ENCODE peak calls at places on chromosomes 3 and 15, in seven cellular contexts. F is GM12891, L is GM12878, V is GM12892, Q is K562, N is HepG2, H is H1. Y is an unnamed sample.

GRCh38 chr3:16137044-16137443 is 37.4 kb upstream of the GALNT15 start:
- DNase-seq in F (no peak), L (no peak), V (no peak), Q (no peak), N (no peak), H (no peak), Y (no peak)

GRCh38 chr3:58630081-58630709 is 36.4 kb downstream of the FAM3D start:
- DNase-seq in F (peak), L (no peak), V (peak), Q (peak), N (peak), H (peak), Y (peak)

GRCh38 chr15:59284768-59285368 is 78.2 kb downstream of the LDHAL6B start:
- DNase-seq in F (no peak), L (no peak), V (no peak), Q (no peak), N (no peak), H (no peak), Y (no peak)

GRCh38 chr3:172106989-172107388 is 67.6 kb downstream of the FNDC3B start:
- DNase-seq in F (no peak), L (peak), V (no peak), Q (no peak), N (no peak), H (no peak), Y (no peak)

GRCh38 chr15:67067161-67067853 is 1.9 kb downstream of the SMAD3 start:
- DNase-seq in F (no peak), L (no peak), V (no peak), Q (no peak), N (no peak), H (no peak), Y (no peak)

GRCh38 chr15:38688761-38689160 is 124.1 kb upstream of the RASGRP1 start:
- DNase-seq in F (no peak), L (no peak), V (no peak), Q (no peak), N (no peak), H (no peak), Y (no peak)

GRCh38 chr15:60125334-60125733 is 121.2 kb downstream of the FOXB1 start:
- DNase-seq in F (no peak), L (no peak), V (no peak), Q (no peak), N (no peak), H (no peak), Y (no peak)

GRCh38 chr15:80689716-80690115 is 5.4 kb upstream of the ABHD17C start:
- DNase-seq in F (no peak), L (no peak), V (no peak), Q (no peak), N (no peak), H (no peak), Y (no peak)

GRCh38 chr3:58082047-58082446 is 73.8 kb downstream of the FLNB start:
- DNase-seq in F (no peak), L (no peak), V (no peak), Q (peak), N (no peak), H (no peak), Y (no peak)

GRCh38 chr15:51874751-51875644 is 45.5 kb downstream of the TMOD3 start:
- DNase-seq in F (no peak), L (no peak), V (no peak), Q (peak), N (peak), H (no peak), Y (no peak)

GRCh38 chr3:29533992-29534391 is 253.1 kb downstream of the RBMS3 start:
- DNase-seq in F (no peak), L (no peak), V (no peak), Q (no peak), N (no peak), H (no peak), Y (no peak)

GRCh38 chr3:72848703-72849081 is 447 bp upstream of the SHQ1 start:
- DNase-seq in F (peak), L (peak), V (no peak), Q (no peak), N (no peak), H (no peak), Y (no peak)

GRCh38 chr3:189393598-189393997 is 221.8 kb downstream of the TPRG1 start:
- DNase-seq in F (no peak), L (no peak), V (no peak), Q (no peak), N (no peak), H (no peak), Y (no peak)

GRCh38 chr3:195237981-195238625 is 32.9 kb downstream of the XXYLT1 start:
- DNase-seq in F (no peak), L (no peak), V (no peak), Q (no peak), N (no peak), H (peak), Y (no peak)

GRCh38 chr3:9068044-9068443 is 104.8 kb upstream of the RAD18 start:
- DNase-seq in F (no peak), L (no peak), V (no peak), Q (no peak), N (no peak), H (no peak), Y (no peak)

GRCh38 chr15:62067448-62068044 is 769 bp downstream of the C2CD4A start:
- DNase-seq in F (peak), L (no peak), V (peak), Q (no peak), N (no peak), H (peak), Y (peak)

GRCh38 chr3:138442433-138442832 is 8.0 kb downstream of the ESYT3 start:
- DNase-seq in F (no peak), L (no peak), V (no peak), Q (peak), N (peak), H (no peak), Y (no peak)

GRCh38 chr3:37024092-37024491 is 30.8 kb downstream of the MLH1 start:
- DNase-seq in F (no peak), L (no peak), V (no peak), Q (peak), N (no peak), H (no peak), Y (peak)

GRCh38 chr3:65277788-65278187 is 590.0 kb upstream of the ADAMTS9 start:
- DNase-seq in F (no peak), L (no peak), V (no peak), Q (no peak), N (no peak), H (no peak), Y (no peak)

GRCh38 chr3:71896751-71897150 is 111.8 kb upstream of the PROK2 start:
- DNase-seq in F (no peak), L (no peak), V (no peak), Q (no peak), N (no peak), H (no peak), Y (no peak)

GRCh38 chr15:31023841-31024240 is 32.4 kb upstream of the MTMR10 start:
- DNase-seq in F (no peak), L (no peak), V (no peak), Q (no peak), N (no peak), H (no peak), Y (no peak)

GRCh38 chr15:99249270-99249817 is at the start of gene TTC23:
- DNase-seq in F (no peak), L (no peak), V (no peak), Q (no peak), N (peak), H (peak), Y (no peak)

DNA sequence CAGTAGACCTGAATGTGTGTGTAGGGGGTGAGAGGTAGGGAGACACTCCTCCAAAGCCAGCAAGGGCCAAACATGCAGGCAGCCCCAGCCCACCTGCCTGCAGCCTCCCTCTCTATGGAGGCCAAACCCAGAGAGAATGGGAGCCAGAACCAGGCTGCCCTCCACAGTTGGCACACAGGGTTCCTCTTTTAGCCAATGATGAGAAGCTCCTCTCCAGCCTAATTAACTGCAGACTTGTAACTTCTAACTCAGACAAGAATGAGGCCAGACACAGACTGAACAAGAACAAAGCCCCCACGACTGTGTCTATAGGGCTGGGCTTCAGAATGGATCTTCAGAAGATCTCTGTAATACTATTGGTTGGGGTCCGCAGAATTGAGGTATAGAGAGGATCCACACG is 12.3 kb upstream of the TLE3 start:
- DNase-seq in F (no peak), L (no peak), V (no peak), Q (no peak), N (no peak), H (no peak), Y (no peak)
- TF ChIP-seq TAF1 in F (no peak), L (no peak), V (no peak), Q (no peak), N (no peak), H (no peak), Y (no peak)

DNA sequence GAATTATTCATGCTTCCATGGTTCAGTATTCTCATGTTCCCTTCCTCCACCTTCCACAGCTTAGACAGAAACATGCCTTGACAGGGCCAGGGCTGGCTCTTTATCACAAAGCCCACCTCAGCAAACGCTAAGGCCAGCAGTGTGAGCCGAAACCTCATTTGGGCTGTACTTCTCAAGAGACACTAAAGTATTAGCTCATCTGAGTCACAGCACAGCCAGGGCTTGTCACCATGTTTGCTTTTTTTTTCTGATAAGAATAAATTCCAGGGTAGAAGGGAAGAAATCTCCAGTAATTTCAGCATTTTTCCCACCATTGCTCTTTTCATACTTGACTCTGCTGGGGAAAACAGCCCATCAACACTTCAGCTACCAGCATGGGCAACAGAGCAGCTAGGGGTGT is 95.4 kb downstream of the MYLK start:
- DNase-seq in F (no peak), L (no peak), V (no peak), Q (no peak), N (no peak), H (no peak), Y (no peak)
- TF ChIP-seq TAF1 in F (no peak), L (no peak), V (no peak), Q (no peak), N (no peak), H (no peak), Y (no peak)

DNA sequence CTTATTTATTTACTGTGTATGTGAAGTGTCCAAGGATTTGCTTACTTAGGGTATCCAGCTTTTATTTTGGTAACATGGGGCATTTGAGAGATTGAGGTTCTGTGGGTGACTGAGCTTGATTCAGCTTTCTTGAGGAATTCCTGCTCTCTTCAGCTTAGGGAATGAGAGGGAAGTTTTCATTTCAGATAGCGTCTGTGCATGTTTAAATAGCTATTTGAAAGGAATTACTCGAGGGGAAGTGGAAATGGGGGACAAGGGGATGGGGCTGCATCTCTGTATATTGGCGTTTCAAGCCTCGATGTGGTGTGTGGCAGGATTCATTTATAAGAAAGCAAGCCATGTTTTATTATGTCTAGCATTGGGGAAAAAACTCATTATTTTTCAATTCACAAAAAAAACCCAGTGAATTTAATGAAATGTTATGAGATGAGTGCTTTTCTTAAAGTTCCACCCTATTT is 1.0 kb downstream of the ATP2C1 start:
- DNase-seq in F (no peak), L (no peak), V (no peak), Q (no peak), N (no peak), H (no peak), Y (no peak)
- TF ChIP-seq TAF1 in F (no peak), L (no peak), V (no peak), Q (no peak), N (no peak), H (no peak), Y (no peak)

GRCh38 chr15:65952425-65953053 is 83.2 kb downstream of the RAB11A start:
- DNase-seq in F (no peak), L (no peak), V (no peak), Q (peak), N (peak), H (peak), Y (no peak)
- TF ChIP-seq TAF1 in F (no peak), L (no peak), V (no peak), Q (no peak), N (no peak), H (no peak), Y (no peak)

DNA sequence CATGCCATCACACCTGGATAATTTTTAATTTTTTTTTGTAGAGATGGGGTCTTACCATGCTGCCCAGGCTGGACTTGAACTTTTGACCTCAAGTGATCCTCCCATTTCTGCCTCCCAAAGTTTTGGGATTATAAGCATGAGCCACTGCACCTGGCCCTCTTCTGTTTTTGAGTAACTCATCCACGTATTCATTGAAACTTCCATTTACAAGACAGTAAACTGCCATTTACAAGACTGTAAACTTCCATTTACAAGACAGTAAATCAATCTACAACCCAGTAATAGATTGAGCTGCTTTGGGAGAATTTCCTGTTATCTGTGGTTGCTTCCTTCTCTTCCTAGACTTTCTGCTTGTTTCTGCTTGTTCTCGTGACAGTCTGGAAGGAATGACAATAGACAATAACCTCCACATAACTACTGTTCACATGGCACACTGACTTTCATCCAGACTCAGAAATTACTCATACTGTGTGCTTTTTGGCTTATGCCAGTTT is 114.7 kb upstream of the CCNL1 start:
- DNase-seq in F (no peak), L (no peak), V (no peak), Q (no peak), N (no peak), H (no peak), Y (no peak)
- TF ChIP-seq TAF1 in F (no peak), L (no peak), V (no peak), Q (no peak), N (no peak), H (no peak), Y (no peak)

DNA sequence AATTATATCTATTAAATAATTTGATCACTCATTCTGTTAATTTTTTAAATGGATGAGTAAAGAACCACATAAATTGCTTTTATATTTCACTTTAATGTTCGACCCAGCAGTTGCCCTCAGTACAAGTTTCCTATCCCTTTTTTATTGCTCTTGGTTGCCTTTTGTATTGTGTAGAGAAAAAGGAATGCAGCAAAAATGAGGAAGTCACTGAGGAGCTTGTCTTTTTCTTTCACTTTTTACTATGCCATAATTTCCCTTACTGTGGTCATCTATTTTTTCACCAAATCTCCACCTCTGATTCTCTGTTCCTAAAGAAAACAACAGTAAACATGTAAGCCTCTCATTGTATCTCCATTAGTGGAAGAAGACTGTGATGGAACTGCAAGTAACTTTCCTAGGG is 122.7 kb downstream of the B3GALNT1 start:
- DNase-seq in F (no peak), L (no peak), V (no peak), Q (no peak), N (no peak), H (no peak), Y (no peak)
- TF ChIP-seq TAF1 in F (no peak), L (no peak), V (no peak), Q (no peak), N (no peak), H (no peak), Y (no peak)

GRCh38 chr3:152318512-152318911 is 49.8 kb downstream of the MBNL1 start:
- DNase-seq in F (no peak), L (no peak), V (no peak), Q (no peak), N (no peak), H (no peak), Y (no peak)
- TF ChIP-seq TAF1 in F (no peak), L (no peak), V (no peak), Q (no peak), N (no peak), H (no peak), Y (no peak)

DNA sequence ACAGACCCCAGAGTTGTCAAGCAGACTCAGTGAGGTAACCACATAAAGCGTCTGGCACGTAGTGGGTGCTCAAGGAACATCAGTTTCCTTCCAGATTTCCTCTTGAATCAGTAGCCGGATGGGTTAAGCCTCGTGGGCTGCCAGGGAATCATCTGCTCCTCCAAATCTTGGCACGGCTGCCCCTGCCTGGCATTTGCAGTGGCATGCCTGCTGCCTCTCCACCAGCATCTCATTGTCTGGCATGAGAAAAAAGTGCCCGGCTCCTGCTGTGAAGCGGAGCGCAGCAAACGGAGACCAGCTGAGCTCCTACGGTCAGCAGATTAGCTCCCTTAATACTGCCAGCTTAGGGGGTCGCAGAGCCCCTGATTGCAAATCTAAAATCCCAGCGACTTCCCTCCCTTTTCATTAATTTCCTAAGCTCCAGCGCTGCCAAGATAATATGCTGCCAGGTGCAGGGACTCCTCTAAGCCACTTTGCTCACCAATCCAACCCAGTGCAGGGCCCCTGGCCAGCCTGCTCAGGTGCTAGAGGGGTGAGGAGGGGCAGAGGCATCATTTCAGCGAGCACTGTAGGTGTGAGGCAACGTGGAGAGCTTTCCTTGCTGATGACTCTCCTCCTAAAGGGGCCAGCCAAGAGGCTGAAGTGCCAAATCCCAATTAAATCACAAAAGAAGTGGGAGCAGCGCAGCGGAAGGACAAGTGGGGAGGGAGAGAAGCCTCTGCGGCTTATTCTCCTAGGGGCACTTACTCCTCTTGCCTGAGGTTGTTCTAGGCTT is 49.6 kb upstream of the ST8SIA2 start:
- DNase-seq in F (no peak), L (no peak), V (no peak), Q (no peak), N (no peak), H (peak), Y (no peak)
- TF ChIP-seq TAF1 in F (no peak), L (no peak), V (no peak), Q (no peak), N (no peak), H (no peak), Y (no peak)

DNA sequence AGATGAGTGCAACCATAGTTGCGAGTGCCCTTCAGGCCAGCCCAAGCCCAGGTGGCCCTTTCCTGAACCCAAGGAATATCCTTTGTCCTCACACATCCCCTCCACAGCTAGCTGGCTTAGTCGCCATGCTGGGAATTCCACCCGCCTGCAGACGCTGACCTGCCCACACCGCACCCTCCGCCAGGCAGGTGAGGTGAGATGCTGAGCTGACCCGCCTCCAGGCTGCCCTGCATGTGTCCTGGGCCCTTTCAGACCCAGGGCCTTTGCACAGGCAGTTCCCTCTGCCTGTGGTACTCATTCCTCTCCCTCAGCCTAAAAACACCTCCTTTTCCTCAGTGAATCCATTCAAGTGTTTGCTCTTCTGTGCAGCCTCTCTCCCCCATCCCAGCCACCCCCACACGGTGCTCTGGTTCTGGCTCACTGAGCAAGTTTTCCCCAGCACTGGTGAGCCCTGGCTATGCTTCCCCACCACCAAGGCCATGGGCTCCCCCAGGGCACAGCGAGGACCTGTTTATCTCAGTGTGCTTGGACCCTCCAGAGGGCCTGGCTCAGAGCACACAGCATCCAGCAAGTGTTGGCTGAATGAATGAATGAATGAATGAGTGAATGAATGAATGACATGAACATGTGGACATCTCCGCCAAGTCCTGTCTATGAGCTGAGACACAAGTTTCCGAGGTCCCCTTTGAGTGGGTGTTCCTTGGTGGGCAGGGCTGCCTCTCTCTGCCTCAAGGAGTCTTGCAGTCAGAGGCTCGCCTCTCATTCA is 33.0 kb upstream of the LINGO1 start:
- DNase-seq in F (no peak), L (no peak), V (no peak), Q (no peak), N (no peak), H (no peak), Y (no peak)
- TF ChIP-seq TAF1 in F (no peak), L (no peak), V (no peak), Q (no peak), N (no peak), H (no peak), Y (no peak)